ENCODE peak calls at places on chromosomes 7 and 10, in seven cellular contexts. G is stomach; Z is cardiac fibroblast; K is GM13977; R is upper lobe of left lung; T is Panc1; S is CD4-positive, alpha-beta T cell. M is an unnamed sample.

GRCh38 chr10:123009105-123009805 is 449 bp downstream of the ACADSB start:
- DNase-seq in G (peak), Z (peak), K (peak), R (peak), T (no peak), S (no peak), M (peak)

GRCh38 chr7:24129597-24129996 is 154.4 kb upstream of the NPY start:
- DNase-seq in G (no peak), Z (no peak), K (no peak), R (no peak), T (no peak), S (no peak), M (no peak)

GRCh38 chr7:45455662-45456061 is 118.5 kb upstream of the ADCY1 start:
- DNase-seq in G (no peak), Z (no peak), K (no peak), R (no peak), T (no peak), S (no peak), M (no peak)

GRCh38 chr10:132002004-132002403 is 20.3 kb upstream of the BNIP3 start:
- DNase-seq in G (no peak), Z (no peak), K (no peak), R (no peak), T (no peak), S (no peak), M (no peak)

GRCh38 chr7:33733865-33734650 is 171.3 kb upstream of the BMPER start:
- DNase-seq in G (peak), Z (no peak), K (no peak), R (peak), T (no peak), S (no peak), M (no peak)

GRCh38 chr7:30445770-30446169 is 32.8 kb downstream of the NOD1 start:
- DNase-seq in G (peak), Z (peak), K (peak), R (peak), T (no peak), S (peak), M (peak)

GRCh38 chr10:71696635-71697326 is 22.8 kb downstream of the C10orf105 start:
- DNase-seq in G (peak), Z (peak), K (peak), R (peak), T (peak), S (peak), M (peak)

GRCh38 chr10:13327516-13327915 is 20.6 kb downstream of the SEPHS1 start:
- DNase-seq in G (no peak), Z (no peak), K (no peak), R (no peak), T (no peak), S (no peak), M (no peak)

GRCh38 chr7:48139461-48139860 is 31.8 kb upstream of the ABCA13 start:
- DNase-seq in G (no peak), Z (peak), K (no peak), R (no peak), T (no peak), S (no peak), M (no peak)

GRCh38 chr10:97037365-97038361 is 148.1 kb downstream of the SLIT1 start:
- DNase-seq in G (peak), Z (peak), K (peak), R (peak), T (peak), S (peak), M (peak)

GRCh38 chr10:30581779-30582380 is 47.7 kb downstream of the LYZL2 start:
- DNase-seq in G (no peak), Z (peak), K (peak), R (peak), T (no peak), S (no peak), M (peak)

GRCh38 chr10:124152139-124152780 is 58.9 kb upstream of the CHST15 start:
- DNase-seq in G (peak), Z (peak), K (no peak), R (peak), T (peak), S (no peak), M (peak)

GRCh38 chr7:102890292-102890970 is 22.4 kb upstream of the LRRC17 start:
- DNase-seq in G (no peak), Z (peak), K (no peak), R (no peak), T (no peak), S (no peak), M (no peak)

GRCh38 chr7:78018541-78019456 is 220.2 kb downstream of the PHTF2 start:
- DNase-seq in G (no peak), Z (peak), K (no peak), R (no peak), T (no peak), S (no peak), M (peak)
- TF ChIP-seq CTCF in G (no peak), Z (peak), K (no peak), R (no peak), T (no peak), S (no peak), M (no peak)

DNA sequence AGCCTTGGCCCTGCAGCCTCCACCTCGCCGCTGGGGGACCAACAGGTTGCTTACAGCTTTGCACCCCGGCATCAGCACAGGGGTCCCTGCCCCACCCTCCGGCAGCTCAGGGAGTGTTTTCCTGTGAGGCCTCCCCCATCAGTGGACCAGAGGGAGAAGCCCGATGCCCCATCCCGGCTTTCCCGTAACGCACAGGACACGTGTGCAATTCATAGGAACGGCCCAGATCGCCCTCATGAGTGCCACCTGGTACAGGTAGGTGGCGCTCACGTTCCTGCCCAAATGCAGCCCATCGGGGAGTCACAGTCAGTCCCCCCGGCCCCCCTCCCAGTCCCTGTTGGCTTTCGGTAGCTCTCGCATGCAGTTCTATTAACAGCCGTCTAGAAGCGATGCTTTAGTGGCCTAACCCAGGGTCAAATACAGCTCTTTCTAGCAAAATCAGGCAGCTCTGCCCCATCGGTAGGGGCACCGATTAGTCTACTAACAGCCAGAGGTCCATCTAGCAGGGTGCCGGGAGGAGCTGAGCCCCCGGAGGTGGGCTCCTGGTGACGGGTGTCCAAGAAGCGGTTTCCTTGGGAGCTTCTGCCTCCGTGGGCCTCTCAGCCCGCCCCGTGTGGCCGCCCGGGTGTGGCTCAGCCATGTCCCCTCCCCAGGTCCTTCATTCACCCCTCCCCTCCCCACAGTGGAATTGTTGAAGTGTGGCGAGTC is 48.4 kb upstream of the GTF2IRD1 start:
- DNase-seq in G (no peak), Z (no peak), K (no peak), R (no peak), T (no peak), S (no peak), M (peak)
- TF ChIP-seq CTCF in G (no peak), Z (no peak), K (peak), R (peak), T (peak), S (no peak), M (peak)

GRCh38 chr7:51666751-51667150 is 350.1 kb upstream of the COBL start:
- DNase-seq in G (no peak), Z (no peak), K (no peak), R (no peak), T (no peak), S (no peak), M (no peak)
- TF ChIP-seq CTCF in G (no peak), Z (no peak), K (no peak), R (no peak), T (peak), S (no peak), M (no peak)

GRCh38 chr7:21722371-21722770 is 179.5 kb downstream of the DNAH11 start:
- DNase-seq in G (no peak), Z (no peak), K (no peak), R (no peak), T (no peak), S (no peak), M (no peak)
- TF ChIP-seq CTCF in G (no peak), Z (peak), K (no peak), R (no peak), T (peak), S (no peak), M (peak)

GRCh38 chr7:108384721-108385483 is 71.3 kb downstream of the NRCAM start:
- DNase-seq in G (no peak), Z (no peak), K (peak), R (no peak), T (no peak), S (no peak), M (no peak)
- TF ChIP-seq CTCF in G (no peak), Z (peak), K (peak), R (no peak), T (no peak), S (no peak), M (peak)

DNA sequence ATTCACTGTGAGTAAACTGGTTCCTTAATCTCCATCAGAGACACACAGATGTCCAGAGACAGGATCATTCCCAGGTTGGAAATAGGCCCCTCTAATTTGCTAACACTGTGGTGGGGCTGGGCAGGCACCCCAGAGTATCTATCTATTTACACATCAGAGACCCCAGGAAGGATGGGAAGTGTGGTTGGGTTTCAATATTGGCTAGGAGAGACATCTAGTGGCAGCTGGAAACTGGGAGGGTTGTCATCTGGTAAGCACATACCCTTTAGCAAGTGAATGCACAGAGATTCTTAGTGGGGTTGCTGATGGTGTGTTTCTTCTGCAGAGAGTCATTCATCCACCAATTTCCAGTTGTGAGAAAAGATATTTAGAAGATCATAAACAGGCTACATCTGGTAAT is 36.0 kb upstream of the NRG3 start:
- DNase-seq in G (no peak), Z (no peak), K (no peak), R (no peak), T (no peak), S (no peak), M (no peak)
- TF ChIP-seq CTCF in G (no peak), Z (peak), K (peak), R (no peak), T (peak), S (no peak), M (no peak)

GRCh38 chr10:46028584-46029570 is 1.5 kb downstream of the NCOA4 start:
- DNase-seq in G (no peak), Z (peak), K (peak), R (peak), T (peak), S (no peak), M (peak)
- TF ChIP-seq CTCF in G (no peak), Z (peak), K (peak), R (peak), T (peak), S (peak), M (peak)